ENCODE peak calls at places on chromosomes 1 and 21, in nine cellular contexts. O is fibroblast of the conjunctiva, A is cardiac muscle cell, Y is non-pigmented ciliary epithelial cell, F is EH, W is GM12864, V is cardiac fibroblast, G is AML-193, X is G401. I is an unnamed sample.

GRCh38 chr1:64574301-64574700 is 104.4 kb downstream of the CACHD1 start:
- DNase-seq in X (no peak), O (no peak), A (no peak), Y (no peak), W (no peak), V (peak; percentile 52), F (peak; percentile 10), G (no peak), I (peak; percentile 10)

GRCh38 chr1:193260925-193261324 is 74.5 kb upstream of the B3GALT2 start:
- DNase-seq in Y (no peak), A (peak; percentile 8), O (no peak), X (no peak), F (no peak), V (no peak), W (no peak), G (no peak), I (no peak)

GRCh38 chr21:42632771-42633690 is 20.4 kb upstream of the PDE9A start:
- DNase-seq in A (no peak), W (no peak), O (no peak), Y (no peak), V (no peak), X (no peak), F (no peak), G (no peak), I (no peak)

GRCh38 chr1:26169201-26169600 is 438 bp upstream of the C1orf232 start:
- DNase-seq in G (no peak), O (no peak), V (no peak), A (no peak), X (peak; percentile 17), Y (no peak), W (no peak), F (no peak), I (no peak)

GRCh38 chr1:31414692-31415370 is 1.8 kb downstream of the SERINC2 start:
- DNase-seq in A (no peak), W (no peak), F (peak; percentile 25), G (no peak), X (no peak), Y (no peak), O (no peak), V (no peak), I (peak; percentile 53)

GRCh38 chr1:176949033-176949662 is 215.4 kb downstream of the ASTN1 start:
- DNase-seq in G (no peak), A (peak; percentile 72), V (peak; percentile 7), Y (no peak), F (peak; percentile 49), W (peak; percentile 10), O (peak; percentile 1), X (peak; percentile 34), I (peak; percentile 40)

GRCh38 chr1:185338719-185339622 is 21.9 kb upstream of the IVNS1ABP start:
- DNase-seq in G (peak; percentile 87), V (peak; percentile 40), X (no peak), W (peak; percentile 71), Y (no peak), A (peak; percentile 73), F (peak; percentile 53), O (no peak), I (peak; percentile 65)

GRCh38 chr1:42931911-42932422 is 26.7 kb downstream of the SLC2A1 start:
- DNase-seq in Y (no peak), W (peak; percentile 85), V (no peak), X (no peak), A (no peak), O (no peak), G (peak; percentile 74), F (no peak), I (no peak)

GRCh38 chr1:185208626-185209170 is 51.7 kb downstream of the SWT1 start:
- DNase-seq in X (no peak), G (no peak), O (no peak), A (peak; percentile 86), F (peak; percentile 0), V (peak; percentile 21), Y (peak; percentile 28), W (no peak), I (peak; percentile 34)

GRCh38 chr1:110138956-110139355 is 11.3 kb upstream of the SLC6A17 start:
- DNase-seq in O (no peak), V (no peak), G (no peak), A (no peak), F (no peak), Y (no peak), W (no peak), X (no peak), I (no peak)

GRCh38 chr21:46065215-46065992 is 32.5 kb upstream of the COL6A2 start:
- DNase-seq in G (no peak), A (peak; percentile 70), V (peak; percentile 72), W (no peak), F (peak; percentile 59), Y (no peak), O (peak; percentile 31), X (no peak), I (peak; percentile 86)

GRCh38 chr1:202553560-202554038 is 156.7 kb downstream of the SYT2 start:
- DNase-seq in O (no peak), W (no peak), G (no peak), F (no peak), A (peak; percentile 89), V (peak; percentile 81), Y (no peak), X (no peak), I (no peak)